ENCODE peak calls at places on chromosome 11, in nine cellular contexts. One of them, this sample, is unnamed.
A peak's percentile ranks its signal among the peaks of the same experiment; 100 is the strongest.

GRCh38 chr11:19781351-19781750 is 68.7 kb downstream of the NAV2 start:
- DNase-seq in colonic mucosa: no peak
- DNase-seq in body of pancreas: no peak
- DNase-seq in cardiac muscle cell: no peak
- DNase-seq in neural progenitor cell: peak; percentile 55
- DNase-seq in astrocyte: no peak
- DNase-seq in stomach: no peak
- DNase-seq in pancreas: no peak
- DNase-seq in A673: no peak
- DNase-seq in this sample: no peak

GRCh38 chr11:10294289-10294953 is 402 bp upstream of the SBF2 start:
- DNase-seq in stomach: no peak
- DNase-seq in neural progenitor cell: peak; percentile 59
- DNase-seq in pancreas: peak; percentile 39
- DNase-seq in colonic mucosa: peak; percentile 61
- DNase-seq in body of pancreas: peak; percentile 47
- DNase-seq in cardiac muscle cell: peak; percentile 83
- DNase-seq in A673: peak; percentile 71
- DNase-seq in astrocyte: no peak
- DNase-seq in this sample: peak; percentile 44

GRCh38 chr11:72584293-72584921 is 89.8 kb downstream of the PDE2A start:
- DNase-seq in body of pancreas: peak; percentile 79
- DNase-seq in pancreas: no peak
- DNase-seq in cardiac muscle cell: peak; percentile 37
- DNase-seq in neural progenitor cell: peak; percentile 64
- DNase-seq in astrocyte: no peak
- DNase-seq in stomach: peak; percentile 48
- DNase-seq in A673: no peak
- DNase-seq in colonic mucosa: peak; percentile 41
- DNase-seq in this sample: no peak

GRCh38 chr11:12845739-12846358 is 163.3 kb upstream of the RASSF10 start:
- DNase-seq in neural progenitor cell: peak; percentile 72
- DNase-seq in colonic mucosa: peak; percentile 74
- DNase-seq in A673: peak; percentile 70
- DNase-seq in body of pancreas: peak; percentile 89
- DNase-seq in stomach: peak; percentile 55
- DNase-seq in astrocyte: no peak
- DNase-seq in cardiac muscle cell: no peak
- DNase-seq in pancreas: peak; percentile 45
- DNase-seq in this sample: no peak

GRCh38 chr11:110896358-110896757 is 184.1 kb upstream of the ARHGAP20 start:
- DNase-seq in cardiac muscle cell: peak; percentile 74
- DNase-seq in colonic mucosa: no peak
- DNase-seq in neural progenitor cell: no peak
- DNase-seq in astrocyte: peak; percentile 93
- DNase-seq in pancreas: no peak
- DNase-seq in stomach: no peak
- DNase-seq in A673: peak; percentile 39
- DNase-seq in body of pancreas: no peak
- DNase-seq in this sample: no peak

GRCh38 chr11:130653838-130654601 is 205.6 kb downstream of the ADAMTS15 start:
- DNase-seq in stomach: peak; percentile 88
- DNase-seq in colonic mucosa: peak; percentile 61
- DNase-seq in cardiac muscle cell: peak; percentile 82
- DNase-seq in body of pancreas: peak; percentile 78
- DNase-seq in astrocyte: peak; percentile 59
- DNase-seq in neural progenitor cell: no peak
- DNase-seq in pancreas: peak; percentile 66
- DNase-seq in A673: peak; percentile 49
- DNase-seq in this sample: no peak

GRCh38 chr11:111441443-111441842 is 62.4 kb upstream of the POU2AF1 start:
- DNase-seq in colonic mucosa: no peak
- DNase-seq in neural progenitor cell: no peak
- DNase-seq in cardiac muscle cell: peak; percentile 16
- DNase-seq in astrocyte: peak; percentile 83
- DNase-seq in body of pancreas: peak; percentile 25
- DNase-seq in pancreas: no peak
- DNase-seq in A673: no peak
- DNase-seq in stomach: no peak
- DNase-seq in this sample: no peak

GRCh38 chr11:65493367-65494176 is 5.3 kb upstream of the MALAT1 start:
- DNase-seq in pancreas: peak; percentile 55
- DNase-seq in neural progenitor cell: peak; percentile 78
- DNase-seq in astrocyte: peak; percentile 99
- DNase-seq in body of pancreas: peak; percentile 63
- DNase-seq in stomach: peak; percentile 88
- DNase-seq in cardiac muscle cell: peak; percentile 93
- DNase-seq in colonic mucosa: peak; percentile 90
- DNase-seq in A673: no peak
- DNase-seq in this sample: peak; percentile 88

GRCh38 chr11:83219095-83219494 is 25.6 kb downstream of the ANKRD42 start:
- DNase-seq in neural progenitor cell: peak; percentile 38
- DNase-seq in pancreas: no peak
- DNase-seq in body of pancreas: no peak
- DNase-seq in cardiac muscle cell: peak; percentile 7
- DNase-seq in A673: peak; percentile 37
- DNase-seq in colonic mucosa: no peak
- DNase-seq in stomach: no peak
- DNase-seq in astrocyte: no peak
- DNase-seq in this sample: no peak

GRCh38 chr11:121630041-121630440 is 177.3 kb upstream of the SORL1-AS1 start:
- DNase-seq in stomach: no peak
- DNase-seq in body of pancreas: no peak
- DNase-seq in pancreas: no peak
- DNase-seq in A673: peak; percentile 62
- DNase-seq in neural progenitor cell: no peak
- DNase-seq in cardiac muscle cell: peak; percentile 84
- DNase-seq in astrocyte: peak; percentile 90
- DNase-seq in colonic mucosa: no peak
- DNase-seq in this sample: peak; percentile 64

GRCh38 chr11:11178671-11179070 is 174.4 kb downstream of the CSNK2A3 start:
- DNase-seq in neural progenitor cell: no peak
- DNase-seq in colonic mucosa: no peak
- DNase-seq in cardiac muscle cell: no peak
- DNase-seq in astrocyte: peak; percentile 32
- DNase-seq in body of pancreas: no peak
- DNase-seq in pancreas: no peak
- DNase-seq in stomach: no peak
- DNase-seq in A673: no peak
- DNase-seq in this sample: no peak

GRCh38 chr11:61328351-61328750 is 4.6 kb downstream of the DDB1 start:
- DNase-seq in neural progenitor cell: no peak
- DNase-seq in cardiac muscle cell: no peak
- DNase-seq in stomach: no peak
- DNase-seq in astrocyte: no peak
- DNase-seq in body of pancreas: no peak
- DNase-seq in colonic mucosa: no peak
- DNase-seq in pancreas: no peak
- DNase-seq in A673: no peak
- DNase-seq in this sample: no peak

GRCh38 chr11:66710384-66710930 is 18.6 kb downstream of the SPTBN2 start:
- DNase-seq in neural progenitor cell: no peak
- DNase-seq in A673: no peak
- DNase-seq in cardiac muscle cell: no peak
- DNase-seq in body of pancreas: no peak
- DNase-seq in colonic mucosa: no peak
- DNase-seq in astrocyte: no peak
- DNase-seq in pancreas: no peak
- DNase-seq in stomach: no peak
- DNase-seq in this sample: no peak

GRCh38 chr11:67066333-67066709 is 9.7 kb downstream of the RHOD start:
- DNase-seq in A673: no peak
- DNase-seq in cardiac muscle cell: no peak
- DNase-seq in colonic mucosa: no peak
- DNase-seq in pancreas: no peak
- DNase-seq in body of pancreas: no peak
- DNase-seq in stomach: no peak
- DNase-seq in neural progenitor cell: no peak
- DNase-seq in astrocyte: no peak
- DNase-seq in this sample: no peak

GRCh38 chr11:128146926-128147605 is 440.3 kb downstream of the ETS1 start:
- DNase-seq in A673: no peak
- DNase-seq in pancreas: no peak
- DNase-seq in neural progenitor cell: no peak
- DNase-seq in body of pancreas: no peak
- DNase-seq in stomach: no peak
- DNase-seq in cardiac muscle cell: no peak
- DNase-seq in astrocyte: no peak
- DNase-seq in colonic mucosa: no peak
- DNase-seq in this sample: no peak

DNA sequence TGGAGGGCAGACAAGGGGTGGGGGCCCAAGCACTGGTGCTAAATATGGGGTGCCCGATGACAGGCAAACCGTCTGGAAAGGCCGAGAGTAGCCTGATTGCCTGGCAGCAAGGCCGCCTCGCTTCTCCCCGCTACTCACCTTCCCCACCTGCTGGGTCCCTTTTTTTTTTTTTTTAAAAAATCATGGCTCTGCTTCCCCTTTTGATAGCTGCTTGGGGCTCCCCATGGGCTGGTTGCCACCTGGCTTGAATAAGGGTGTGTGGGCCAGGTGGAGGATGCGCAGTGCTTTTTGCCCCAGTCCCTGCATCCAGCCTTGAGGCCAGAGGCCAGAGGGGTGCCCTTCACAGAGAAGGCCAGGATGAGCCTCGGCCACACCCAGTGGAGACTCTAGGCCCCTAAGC is 112.0 kb downstream of the ST3GAL4 start:
- DNase-seq in pancreas: no peak
- DNase-seq in cardiac muscle cell: no peak
- DNase-seq in astrocyte: no peak
- DNase-seq in colonic mucosa: no peak
- DNase-seq in A673: no peak
- DNase-seq in neural progenitor cell: no peak
- DNase-seq in stomach: no peak
- DNase-seq in body of pancreas: no peak
- DNase-seq in this sample: no peak
- H3K27ac ChIP-seq in pancreas: no peak overlapping the region
- H3K27ac ChIP-seq in cardiac muscle cell: no peak overlapping the region
- H3K27ac ChIP-seq in astrocyte: no peak overlapping the region
- H3K27ac ChIP-seq in colonic mucosa: no peak overlapping the region
- H3K27ac ChIP-seq in A673: peak overlapping the region; percentile 70
- H3K27ac ChIP-seq in neural progenitor cell: no peak overlapping the region
- H3K27ac ChIP-seq in stomach: no peak overlapping the region
- H3K27ac ChIP-seq in body of pancreas: no peak overlapping the region
- H3K27ac ChIP-seq in this sample: no peak overlapping the region

DNA sequence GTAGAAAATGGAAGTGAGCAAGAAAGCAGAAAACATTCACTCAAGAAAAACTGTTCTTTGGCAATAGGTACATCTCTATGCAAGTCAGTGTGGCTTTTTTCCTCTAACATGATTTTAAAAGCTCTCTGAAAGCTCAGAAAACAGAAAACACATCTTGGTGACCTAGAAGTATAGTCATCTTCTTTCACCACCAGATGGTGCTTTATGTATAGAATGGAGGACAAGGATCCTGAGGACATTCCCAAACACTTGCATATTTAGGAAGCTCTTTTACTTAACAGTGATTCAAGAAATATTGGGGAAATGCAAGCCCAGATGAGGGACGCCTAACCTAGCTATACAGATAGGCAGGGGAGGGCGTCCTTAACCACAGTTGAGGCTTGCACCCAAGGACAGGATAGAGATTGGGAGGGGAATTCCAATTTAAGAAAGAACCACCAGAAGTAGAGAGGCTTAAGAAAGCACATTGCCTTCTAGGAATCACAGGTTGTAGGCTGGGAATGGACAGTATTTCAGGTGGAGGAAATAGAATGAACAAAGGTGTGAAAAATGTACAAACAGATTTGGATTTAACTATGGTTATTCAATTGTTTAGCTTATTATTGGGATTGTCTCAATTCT is 13.8 kb upstream of the CCDC81 start:
- DNase-seq in neural progenitor cell: peak; percentile 48
- DNase-seq in astrocyte: peak; percentile 27
- DNase-seq in pancreas: no peak
- DNase-seq in A673: peak; percentile 45
- DNase-seq in colonic mucosa: no peak
- DNase-seq in stomach: no peak
- DNase-seq in cardiac muscle cell: peak; percentile 67
- DNase-seq in body of pancreas: no peak
- DNase-seq in this sample: peak; percentile 45
- TF ChIP-seq CTCF in neural progenitor cell: peak; percentile 55
- TF ChIP-seq CTCF in astrocyte: peak; percentile 36
- TF ChIP-seq CTCF in pancreas: no peak
- TF ChIP-seq CTCF in A673: peak; percentile 56
- TF ChIP-seq CTCF in colonic mucosa: no peak
- TF ChIP-seq CTCF in stomach: no peak
- TF ChIP-seq CTCF in cardiac muscle cell: peak; percentile 54
- TF ChIP-seq CTCF in body of pancreas: no peak
- TF ChIP-seq CTCF in this sample: no peak

DNA sequence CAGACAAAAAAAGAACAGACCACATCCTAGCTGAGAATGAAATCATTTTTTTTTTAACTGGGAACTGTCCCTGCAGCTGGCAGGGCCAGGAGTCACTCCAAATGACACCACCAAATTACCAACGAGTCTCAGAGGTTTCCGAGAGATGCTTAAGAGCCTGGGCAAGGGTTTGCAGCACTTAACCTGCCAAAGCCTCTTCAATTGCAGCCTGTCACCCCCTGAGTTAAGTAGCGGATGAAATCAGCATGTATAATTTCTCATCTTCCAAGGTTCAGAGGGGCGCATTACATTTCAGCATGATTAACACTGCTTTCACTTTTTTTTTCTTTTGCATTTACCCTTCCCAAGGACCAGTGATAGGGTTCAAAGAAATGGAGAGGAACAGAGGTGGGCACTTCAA is 71.7 kb downstream of the TENM4 start:
- DNase-seq in cardiac muscle cell: no peak
- DNase-seq in stomach: no peak
- DNase-seq in colonic mucosa: no peak
- DNase-seq in body of pancreas: no peak
- DNase-seq in A673: no peak
- DNase-seq in neural progenitor cell: no peak
- DNase-seq in pancreas: no peak
- DNase-seq in astrocyte: no peak
- DNase-seq in this sample: no peak
- H3K27ac ChIP-seq in cardiac muscle cell: no peak overlapping the region
- H3K27ac ChIP-seq in stomach: no peak overlapping the region
- H3K27ac ChIP-seq in colonic mucosa: no peak overlapping the region
- H3K27ac ChIP-seq in body of pancreas: no peak overlapping the region
- H3K27ac ChIP-seq in A673: no peak overlapping the region
- H3K27ac ChIP-seq in neural progenitor cell: no peak overlapping the region
- H3K27ac ChIP-seq in pancreas: no peak overlapping the region
- H3K27ac ChIP-seq in astrocyte: no peak overlapping the region
- H3K27ac ChIP-seq in this sample: no peak overlapping the region

DNA sequence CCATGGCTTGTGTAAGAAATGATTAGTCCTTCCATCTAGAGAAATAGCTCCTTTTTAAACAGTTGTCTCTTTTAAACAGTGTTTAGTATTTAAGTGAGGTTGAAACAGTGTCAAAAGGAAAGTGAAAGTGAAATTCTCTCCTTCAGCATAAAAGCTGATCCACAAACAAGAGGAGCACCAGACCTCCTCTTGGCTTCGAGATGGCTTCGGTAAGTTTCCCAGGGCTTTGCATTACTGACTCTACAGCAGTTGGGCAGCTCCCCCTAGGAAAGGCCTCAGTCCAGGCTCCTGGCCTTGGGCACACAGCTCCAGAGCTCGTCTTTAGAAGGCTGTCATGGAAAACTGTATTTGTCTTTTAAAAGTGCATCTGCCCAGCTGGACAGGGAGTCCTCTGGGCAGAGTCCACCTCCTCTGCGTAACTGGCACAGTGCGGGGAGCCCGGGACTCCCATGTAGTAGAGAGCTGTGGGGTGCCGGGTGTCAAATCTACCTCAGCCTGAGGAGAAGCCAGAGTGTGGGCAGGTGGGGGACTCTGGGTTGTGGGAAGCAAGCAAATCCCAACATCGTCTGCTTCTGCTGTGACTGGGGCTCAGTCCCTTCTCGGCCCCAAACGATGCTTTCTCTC is at the start of gene PLAAT4:
- DNase-seq in body of pancreas: peak; percentile 50
- DNase-seq in stomach: peak; percentile 54
- DNase-seq in neural progenitor cell: no peak
- DNase-seq in astrocyte: peak; percentile 59
- DNase-seq in pancreas: peak; percentile 31
- DNase-seq in colonic mucosa: peak; percentile 46
- DNase-seq in A673: peak; percentile 18
- DNase-seq in cardiac muscle cell: peak; percentile 81
- DNase-seq in this sample: peak; percentile 26
- TF ChIP-seq CTCF in body of pancreas: no peak
- TF ChIP-seq CTCF in stomach: no peak
- TF ChIP-seq CTCF in neural progenitor cell: no peak
- TF ChIP-seq CTCF in astrocyte: no peak
- TF ChIP-seq CTCF in pancreas: no peak
- TF ChIP-seq CTCF in colonic mucosa: no peak
- TF ChIP-seq CTCF in A673: no peak
- TF ChIP-seq CTCF in cardiac muscle cell: peak; percentile 10
- TF ChIP-seq CTCF in this sample: no peak